ENCODE peak calls at places on chromosome 4, in six cellular contexts. N is gastrocnemius medialis, C is fibroblast of mammary gland, V is heart left ventricle, G is tibial nerve, D is ascending aorta. U is an unnamed sample.

GRCh38 chr4:7297374-7297773 is 105.0 kb downstream of the SORCS2 start:
- DNase-seq in N (no peak), C (no peak), V (peak), G (no peak), D (no peak), U (no peak)

GRCh38 chr4:10083861-10084641 is 32.5 kb downstream of the WDR1 start:
- DNase-seq in N (peak), C (no peak), V (peak), G (no peak), D (no peak), U (no peak)

GRCh38 chr4:105619193-105619931 is 66.9 kb downstream of the ARHGEF38 start:
- DNase-seq in N (no peak), C (no peak), V (peak), G (peak), D (no peak), U (no peak)

GRCh38 chr4:788006-788635 is 37.8 kb downstream of the CPLX1 start:
- DNase-seq in N (no peak), C (no peak), V (peak), G (peak), D (no peak), U (no peak)

GRCh38 chr4:21469438-21470032 is 479.0 kb downstream of the KCNIP4 start:
- DNase-seq in N (no peak), C (peak), V (no peak), G (no peak), D (no peak), U (peak)

GRCh38 chr4:39698424-39699009 is 581 bp downstream of the UBE2K start:
- DNase-seq in N (peak), C (peak), V (peak), G (peak), D (no peak), U (no peak)

GRCh38 chr4:144666539-144667175 is 20.7 kb downstream of the HHIP start:
- DNase-seq in N (no peak), C (peak), V (no peak), G (no peak), D (no peak), U (peak)

GRCh38 chr4:8061573-8061972 is 97.0 kb downstream of the ABLIM2 start:
- DNase-seq in N (no peak), C (no peak), V (no peak), G (no peak), D (no peak), U (no peak)

GRCh38 chr4:174869334-174869733 is 40.3 kb upstream of the GLRA3 start:
- DNase-seq in N (no peak), C (peak), V (no peak), G (no peak), D (no peak), U (no peak)

GRCh38 chr4:145840162-145840768 is 98.4 kb downstream of the ZNF827 start:
- DNase-seq in N (no peak), C (peak), V (no peak), G (no peak), D (no peak), U (peak)

GRCh38 chr4:93183589-93183988 is 645.0 kb upstream of the ATOH1 start:
- DNase-seq in N (no peak), C (no peak), V (no peak), G (no peak), D (no peak), U (no peak)

GRCh38 chr4:57061395-57061794 is 48.8 kb downstream of the IGFBP7 start:
- DNase-seq in N (no peak), C (no peak), V (no peak), G (no peak), D (no peak), U (no peak)

GRCh38 chr4:97507587-97508245 is 635.6 kb downstream of the STPG2 start:
- DNase-seq in N (no peak), C (no peak), V (no peak), G (no peak), D (no peak), U (no peak)

GRCh38 chr4:26083987-26084386 is 170.0 kb downstream of the SMIM20 start:
- DNase-seq in N (peak), C (peak), V (no peak), G (no peak), D (no peak), U (peak)

GRCh38 chr4:7995135-7995534 is 55.5 kb upstream of the AFAP1 start:
- DNase-seq in N (no peak), C (no peak), V (peak), G (no peak), D (no peak), U (no peak)

GRCh38 chr4:6709230-6710114 is at the start of gene MRFAP1L1:
- DNase-seq in N (peak), C (peak), V (peak), G (peak), D (peak), U (peak)

GRCh38 chr4:39470402-39470801 is 11.5 kb downstream of the LIAS start:
- DNase-seq in N (no peak), C (no peak), V (no peak), G (no peak), D (no peak), U (no peak)

GRCh38 chr4:8308144-8308543 is 38.6 kb downstream of the HTRA3 start:
- DNase-seq in N (no peak), C (no peak), V (no peak), G (no peak), D (no peak), U (no peak)

GRCh38 chr4:177228599-177228998 is 81.1 kb upstream of the NEIL3 start:
- DNase-seq in N (no peak), C (no peak), V (no peak), G (no peak), D (no peak), U (no peak)

GRCh38 chr4:76562161-76562560 is 127.1 kb downstream of the SHROOM3 start:
- DNase-seq in N (no peak), C (peak), V (no peak), G (no peak), D (no peak), U (peak)

GRCh38 chr4:83558059-83558648 is 22.2 kb downstream of the GPAT3 start:
- DNase-seq in N (no peak), C (no peak), V (no peak), G (no peak), D (no peak), U (no peak)

GRCh38 chr4:83560523-83560922 is 24.6 kb downstream of the GPAT3 start:
- DNase-seq in N (no peak), C (no peak), V (no peak), G (no peak), D (no peak), U (no peak)

GRCh38 chr4:83558693-83559092 is 22.8 kb downstream of the GPAT3 start:
- DNase-seq in N (no peak), C (peak), V (no peak), G (no peak), D (no peak), U (peak)

GRCh38 chr4:83556836-83557235 is 20.9 kb downstream of the GPAT3 start:
- DNase-seq in N (no peak), C (peak), V (no peak), G (no peak), D (no peak), U (no peak)

GRCh38 chr4:83561381-83561780 is 25.5 kb downstream of the GPAT3 start:
- DNase-seq in N (peak), C (peak), V (no peak), G (no peak), D (no peak), U (peak)
- TF ChIP-seq CTCF in N (no peak), C (no peak), V (no peak), G (no peak), D (no peak), U (no peak)

GRCh38 chr4:70901984-70902576 is at the start of gene MOB1B:
- DNase-seq in N (peak), C (peak), V (peak), G (peak), D (peak), U (peak)
- TF ChIP-seq CTCF in N (peak), C (no peak), V (peak), G (peak), D (peak), U (peak)

DNA sequence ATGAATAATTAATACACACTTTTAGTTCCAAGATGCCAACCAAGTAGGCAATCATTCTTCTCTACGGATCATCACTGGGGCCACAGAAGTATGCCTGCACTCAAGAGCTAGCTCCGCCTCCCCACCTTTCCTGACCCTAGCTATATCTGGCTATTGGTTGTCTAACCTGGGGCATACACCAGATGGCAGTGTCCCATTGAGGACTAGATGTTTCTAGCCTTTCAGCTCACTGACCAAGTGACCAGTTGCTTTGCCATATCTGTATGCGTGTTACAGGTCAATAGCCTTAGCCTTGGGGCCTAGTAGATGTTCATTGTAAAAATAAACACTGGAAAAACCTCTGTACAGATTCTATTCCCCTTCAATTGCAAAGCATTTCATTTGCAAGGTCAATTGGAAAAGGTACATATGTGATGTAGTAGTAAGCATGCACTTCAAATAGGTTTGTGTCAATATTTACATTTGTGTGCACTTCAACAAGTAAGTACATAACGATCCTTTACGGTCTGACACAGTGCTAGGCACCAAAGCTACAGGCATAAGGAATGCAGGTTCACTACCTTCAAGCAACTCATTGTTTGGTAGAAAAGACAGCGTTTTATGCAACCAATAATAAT is 521.7 kb downstream of the PPARGC1A start:
- DNase-seq in N (peak), C (no peak), V (no peak), G (no peak), D (no peak), U (no peak)
- TF ChIP-seq CTCF in N (peak), C (no peak), V (peak), G (no peak), D (no peak), U (no peak)

DNA sequence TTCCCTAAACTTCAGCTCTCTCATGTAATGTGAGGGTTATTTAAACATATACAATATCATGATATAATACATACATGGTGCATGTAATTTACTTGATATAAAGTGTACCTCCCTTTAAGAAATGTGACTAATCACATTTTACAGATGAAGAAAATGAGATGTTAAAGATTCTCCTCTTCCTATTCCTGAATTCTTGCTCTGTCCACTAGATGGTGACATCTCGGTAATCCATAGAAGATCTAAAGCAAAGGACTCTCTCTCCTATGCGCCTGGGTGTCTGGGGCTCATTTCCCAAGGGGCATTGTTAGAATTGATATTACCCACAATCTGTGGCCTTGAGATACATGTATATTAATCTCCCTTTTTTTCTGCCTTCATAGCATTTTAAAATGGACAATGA is 804.9 kb downstream of the RAB28 start:
- DNase-seq in N (no peak), C (peak), V (no peak), G (no peak), D (no peak), U (no peak)
- TF ChIP-seq CTCF in N (no peak), C (peak), V (no peak), G (no peak), D (no peak), U (peak)

GRCh38 chr4:128311659-128312392 is 24.2 kb upstream of the PGRMC2 start:
- DNase-seq in N (no peak), C (no peak), V (no peak), G (no peak), D (no peak), U (no peak)

GRCh38 chr4:128306992-128307581 is 19.5 kb upstream of the PGRMC2 start:
- DNase-seq in N (no peak), C (no peak), V (no peak), G (no peak), D (no peak), U (no peak)

GRCh38 chr4:128308986-128309385 is 21.4 kb upstream of the PGRMC2 start:
- DNase-seq in N (no peak), C (no peak), V (no peak), G (no peak), D (no peak), U (no peak)

GRCh38 chr4:128309585-128309984 is 22.0 kb upstream of the PGRMC2 start:
- DNase-seq in N (no peak), C (no peak), V (no peak), G (no peak), D (no peak), U (no peak)

DNA sequence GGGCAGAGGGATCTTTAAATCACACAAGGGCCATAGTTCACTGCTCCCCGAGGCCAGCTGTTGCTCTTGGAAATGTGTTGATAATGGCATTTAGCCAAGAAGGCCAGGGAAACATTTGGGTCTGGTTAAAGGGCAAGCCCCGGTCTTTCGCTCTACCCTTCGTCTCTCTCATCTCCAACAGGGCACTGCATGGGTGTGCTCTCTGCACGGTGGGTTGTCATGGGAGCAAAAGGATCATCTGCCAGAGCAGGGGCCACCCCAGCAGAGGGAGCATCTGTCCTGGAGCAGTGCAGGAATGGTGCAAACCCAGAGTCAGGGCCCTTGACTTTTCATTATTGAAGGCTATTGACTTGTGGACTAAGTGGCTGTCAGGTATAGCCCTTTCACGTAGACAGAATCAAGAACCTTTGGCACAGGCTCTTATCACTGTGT is 22.7 kb upstream of the PGRMC2 start:
- DNase-seq in N (no peak), C (peak), V (no peak), G (no peak), D (no peak), U (no peak)
- TF ChIP-seq CTCF in N (peak), C (peak), V (peak), G (no peak), D (no peak), U (peak)